ENCODE peak calls at places on chromosome 12, in five cellular contexts. F is right atrium auricular region, C is suprapubic skin, K is brain microvascular endothelial cell, S is adrenal gland. D is an unnamed sample.

GRCh38 chr12:124392271-124392990 is 97.5 kb downstream of the RFLNA start:
- DNase-seq in K (peak; percentile 79), S (no peak), C (no peak), F (peak; percentile 87), D (no peak)

GRCh38 chr12:120710805-120711296 is 593 bp downstream of the UNC119B start:
- DNase-seq in F (no peak), C (no peak), S (no peak), K (no peak), D (no peak)

GRCh38 chr12:98894412-98895085 is 249.5 kb downstream of the APAF1 start:
- DNase-seq in S (no peak), F (no peak), K (no peak), C (no peak), D (no peak)

GRCh38 chr12:95996034-95996658 is at the start of gene HAL:
- DNase-seq in K (no peak), F (peak; percentile 80), S (no peak), C (no peak), D (no peak)

GRCh38 chr12:103742349-103742784 is 98.7 kb downstream of the NT5DC3 start:
- DNase-seq in F (no peak), C (no peak), S (peak; percentile 55), K (no peak), D (peak; percentile 67)

GRCh38 chr12:42213023-42213422 is 25.0 kb downstream of the YAF2 start:
- DNase-seq in C (no peak), F (no peak), S (no peak), K (peak; percentile 6), D (no peak)

GRCh38 chr12:103793046-103793445 is 48.0 kb downstream of the NT5DC3 start:
- DNase-seq in K (no peak), C (no peak), S (no peak), F (no peak), D (no peak)

GRCh38 chr12:52848661-52849255 is at the start of gene KRT78:
- DNase-seq in F (no peak), S (no peak), C (peak; percentile 53), K (no peak), D (no peak)

GRCh38 chr12:4011597-4011996 is 138.4 kb upstream of the PARP11 start:
- DNase-seq in S (no peak), C (no peak), F (no peak), K (no peak), D (no peak)

GRCh38 chr12:84069079-84069661 is 843.4 kb downstream of the SLC6A15 start:
- DNase-seq in S (no peak), F (no peak), K (no peak), C (no peak), D (no peak)

GRCh38 chr12:45986646-45987338 is 3.6 kb downstream of the SCAF11 start:
- DNase-seq in S (no peak), K (no peak), C (no peak), F (no peak), D (no peak)

DNA sequence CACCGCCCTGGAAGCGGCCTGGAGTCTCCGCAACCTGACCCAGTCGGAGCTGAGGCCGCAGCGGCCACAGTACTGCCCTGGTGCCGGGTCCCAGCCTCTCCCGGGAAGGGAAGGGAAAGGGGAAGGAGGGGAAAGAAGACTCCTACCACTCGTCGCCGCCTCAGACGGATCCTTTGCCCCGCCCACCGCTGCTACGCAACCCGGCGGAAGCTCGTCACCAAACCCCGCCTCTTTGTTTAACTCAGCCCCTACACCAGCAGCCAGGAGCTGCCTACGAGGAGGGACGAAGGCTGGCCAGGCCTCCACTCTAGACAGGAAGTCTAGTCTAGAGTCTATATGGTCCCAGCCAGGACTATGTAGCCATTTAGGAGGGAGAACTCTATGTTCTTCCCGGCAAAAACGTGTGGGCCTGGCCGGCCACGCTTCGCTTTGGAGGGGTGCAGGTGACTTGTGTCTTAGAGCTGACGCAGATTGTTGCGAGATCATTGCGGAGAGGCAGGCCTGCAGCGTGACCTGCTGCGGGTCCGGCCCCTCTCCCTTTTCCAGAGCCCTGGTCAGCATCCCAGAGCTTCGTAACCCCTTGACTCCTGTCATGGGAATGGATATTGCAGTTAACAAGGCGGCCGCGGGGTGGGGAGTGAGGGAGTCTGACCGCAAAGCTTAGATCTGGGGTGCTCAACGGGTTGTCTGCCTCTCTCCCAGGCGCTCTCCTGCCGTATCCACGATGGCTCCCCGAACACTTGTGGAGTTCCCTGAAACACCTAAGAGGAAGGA is at the start of gene RNF41:
- DNase-seq in S (peak; percentile 98), K (peak; percentile 97), C (peak; percentile 97), F (peak; percentile 98), D (peak; percentile 98)
- TF ChIP-seq CTCF in S (no peak), K (peak; percentile 35), C (no peak), F (no peak), D (no peak)

GRCh38 chr12:93177208-93178153 is 200.2 kb upstream of the NUDT4 start:
- DNase-seq in C (no peak), F (no peak), S (peak; percentile 29), K (peak; percentile 84), D (no peak)
- H3K27ac ChIP-seq in C (peak overlapping the region; percentile 30), F (peak overlapping the region; percentile 78), S (peak overlapping the region; percentile 71), K (peak overlapping the region; percentile 3), D (peak overlapping the region; percentile 61)

DNA sequence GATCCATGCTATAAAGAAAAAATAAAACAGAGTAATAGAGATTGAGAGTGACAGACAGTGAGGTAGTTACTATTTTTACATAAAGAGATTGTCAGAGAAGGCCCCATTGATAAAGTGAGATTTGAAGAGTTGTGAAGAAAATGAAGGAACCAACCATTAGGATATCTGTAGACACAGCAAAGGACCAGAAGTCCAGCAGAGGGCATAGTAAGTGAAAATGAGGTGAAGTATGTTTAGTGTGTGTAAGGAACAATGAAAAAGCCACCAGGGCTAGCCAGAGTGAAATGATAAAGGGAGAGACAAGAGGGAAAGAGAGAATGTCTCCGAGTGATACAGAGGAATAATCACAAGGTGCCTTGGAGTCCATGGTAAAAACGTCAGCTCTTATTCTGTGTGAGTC is 411.0 kb downstream of the NELL2 start:
- DNase-seq in F (no peak), S (no peak), K (no peak), C (no peak), D (no peak)
- TF ChIP-seq CTCF in F (no peak), S (no peak), K (peak; percentile 8), C (no peak), D (no peak)

DNA sequence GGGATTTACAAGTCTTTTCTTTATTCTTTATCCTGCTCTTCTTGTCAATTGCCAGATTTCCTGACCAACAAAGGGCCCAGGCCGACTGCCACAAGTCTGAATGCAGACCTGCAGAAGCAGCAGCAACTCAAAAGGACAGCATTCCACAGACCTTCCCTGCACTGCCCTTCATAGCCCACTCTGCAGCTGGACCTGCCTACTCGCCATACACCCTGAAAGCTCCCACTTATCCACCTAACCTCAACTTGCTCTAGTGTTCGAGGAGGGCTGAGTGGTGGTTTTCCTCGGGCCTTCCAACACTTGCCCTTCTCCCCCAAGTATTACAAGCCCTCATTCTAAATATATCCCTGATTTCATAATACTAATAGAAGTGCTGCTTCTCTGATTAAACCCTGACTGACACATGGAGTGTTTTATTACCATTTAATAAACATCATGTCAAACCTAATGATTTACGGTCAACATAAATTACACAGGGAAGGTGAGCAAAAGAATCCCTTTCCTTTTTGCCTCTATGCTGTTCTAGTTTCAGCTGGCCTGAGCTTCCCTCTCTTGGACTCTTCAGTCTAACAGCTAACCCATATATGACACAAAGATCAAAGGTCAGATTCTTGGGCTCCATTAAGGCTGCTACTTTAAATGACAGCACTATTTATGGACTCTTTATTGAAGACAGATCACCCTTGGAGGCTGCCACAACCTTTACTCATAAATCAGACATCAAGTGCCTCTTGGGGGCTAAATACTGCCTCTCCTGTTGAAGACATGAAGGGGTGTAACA is 1546.9 kb upstream of the TMEM132C start:
- DNase-seq in K (no peak), F (no peak), C (no peak), S (no peak), D (no peak)
- H3K27ac ChIP-seq in K (no peak overlapping the region), F (no peak overlapping the region), C (no peak overlapping the region), S (no peak overlapping the region), D (no peak overlapping the region)

DNA sequence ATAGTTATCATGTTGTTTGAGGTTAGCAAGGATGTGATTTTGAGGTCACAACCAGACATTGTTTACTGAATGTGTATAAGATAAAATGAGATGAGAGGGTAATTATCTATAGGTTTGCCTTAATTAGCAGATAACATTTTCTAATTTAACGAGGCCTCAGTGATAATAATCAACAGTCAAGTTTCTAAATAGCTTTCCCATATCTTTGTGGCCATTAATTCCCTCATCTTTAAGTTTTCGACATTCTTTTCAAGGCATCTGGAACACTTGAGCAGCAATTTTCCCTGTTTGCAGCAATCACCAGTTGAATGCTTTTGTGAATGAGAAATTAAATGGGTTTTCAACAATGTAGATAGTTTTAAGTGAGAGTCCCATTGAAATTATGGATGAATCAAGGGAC is 304.1 kb downstream of the SYT1 start:
- DNase-seq in C (no peak), S (no peak), K (no peak), F (no peak), D (no peak)
- TF ChIP-seq CTCF in C (no peak), S (no peak), K (no peak), F (no peak), D (no peak)

GRCh38 chr12:48929551-48929950 is 4.3 kb upstream of the FKBP11 start:
- DNase-seq in C (no peak), F (no peak), K (no peak), S (no peak), D (no peak)

GRCh38 chr12:48930475-48930874 is 5.2 kb upstream of the FKBP11 start:
- DNase-seq in K (no peak), C (no peak), F (no peak), S (no peak), D (no peak)

GRCh38 chr12:48933664-48934311 is 8.5 kb upstream of the FKBP11 start:
- DNase-seq in C (no peak), F (no peak), K (no peak), S (no peak), D (no peak)

GRCh38 chr12:48934312-48934706 is 9.0 kb upstream of the FKBP11 start:
- DNase-seq in F (no peak), C (no peak), S (no peak), K (no peak), D (no peak)

GRCh38 chr12:48932878-48933277 is 7.6 kb upstream of the FKBP11 start:
- DNase-seq in C (no peak), F (no peak), K (no peak), S (no peak), D (no peak)
- H3K27ac ChIP-seq in C (no peak overlapping the region), F (no peak overlapping the region), K (no peak overlapping the region), S (no peak overlapping the region), D (peak overlapping the region; percentile 12)